ENCODE peak calls at places on chromosomes 5 and 9, in seven cellular contexts. F is effector memory CD4-positive, alpha-beta T cell; L is ascending aorta; J is right atrium auricular region; I is foreskin keratinocyte; X is PC-3; N is uterus. R is an unnamed sample.

GRCh38 chr5:6734781-6735180 is 21.5 kb downstream of the TENT4A start:
- DNase-seq in L (no peak), N (no peak), X (no peak), J (no peak), I (no peak), F (no peak), R (no peak)

GRCh38 chr5:124718376-124718775 is 28.1 kb downstream of the ZNF608 start:
- DNase-seq in L (no peak), X (peak; percentile 6), I (peak; percentile 17), N (no peak), F (no peak), J (no peak), R (no peak)

GRCh38 chr5:98360548-98360947 is 412.9 kb upstream of the RGMB start:
- DNase-seq in J (no peak), I (no peak), F (no peak), X (no peak), L (no peak), N (no peak), R (no peak)

GRCh38 chr5:67248703-67249589 is 52.3 kb upstream of the CD180 start:
- DNase-seq in F (no peak), J (no peak), X (peak; percentile 54), I (peak; percentile 97), L (no peak), N (no peak), R (no peak)

GRCh38 chr5:159097461-159098284 is 2.0 kb downstream of the EBF1 start:
- DNase-seq in F (no peak), L (no peak), X (no peak), J (no peak), N (peak; percentile 55), I (no peak), R (peak; percentile 92)

GRCh38 chr9:70954126-70954525 is 167.3 kb downstream of the TRPM3 start:
- DNase-seq in J (no peak), L (no peak), X (peak; percentile 34), I (peak; percentile 85), F (no peak), N (no peak), R (peak; percentile 78)

GRCh38 chr9:5453673-5454072 is 3.3 kb downstream of the CD274 start:
- DNase-seq in X (no peak), N (no peak), F (no peak), J (no peak), L (no peak), I (no peak), R (peak; percentile 77)

GRCh38 chr9:101571114-101571513 is 23.7 kb downstream of the PPP3R2 start:
- DNase-seq in L (no peak), X (no peak), N (no peak), J (no peak), I (no peak), F (no peak), R (no peak)

GRCh38 chr9:112142420-112142819 is 32.7 kb downstream of the SUSD1 start:
- DNase-seq in X (peak; percentile 59), L (no peak), I (no peak), N (no peak), J (no peak), F (no peak), R (no peak)

GRCh38 chr9:132199056-132199455 is 37.2 kb downstream of the NTNG2 start:
- DNase-seq in J (no peak), F (no peak), X (no peak), L (no peak), I (peak; percentile 80), N (no peak), R (peak; percentile 77)

GRCh38 chr5:16540421-16540820 is 74.8 kb upstream of the ZNF622 start:
- DNase-seq in X (peak; percentile 55), L (no peak), J (no peak), I (peak; percentile 91), F (no peak), N (no peak), R (peak; percentile 94)

GRCh38 chr9:91948423-91949292 is 1.4 kb downstream of the ROR2 start:
- DNase-seq in X (no peak), I (peak; percentile 69), J (peak; percentile 59), N (peak; percentile 73), F (no peak), L (no peak), R (no peak)
- H3K27ac ChIP-seq in X (no peak overlapping the region), I (no peak overlapping the region), J (peak overlapping the region; percentile 80), N (peak overlapping the region; percentile 90), F (no peak overlapping the region), L (no peak overlapping the region), R (no peak overlapping the region)

DNA sequence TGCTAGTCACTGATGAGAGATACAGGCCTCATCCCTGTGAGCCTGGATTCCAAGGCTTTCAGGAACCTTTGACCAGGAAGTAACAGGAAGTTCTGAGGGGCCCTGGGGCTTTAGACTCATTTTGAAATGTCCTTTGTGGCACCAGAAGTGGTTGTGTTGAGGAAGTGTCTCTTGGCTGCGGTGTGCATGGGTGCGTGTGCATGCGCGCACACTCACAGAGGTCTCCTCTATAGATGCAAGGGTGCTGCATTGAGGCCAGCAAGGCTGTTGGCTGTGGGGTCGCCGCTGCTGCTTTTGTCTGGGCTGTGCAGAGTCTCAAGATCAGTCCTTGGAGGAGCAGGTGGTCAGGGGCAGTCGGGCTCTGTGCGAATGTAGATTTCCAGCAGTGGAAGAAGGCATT is 7.6 kb downstream of the RAB24 start:
- DNase-seq in X (no peak), J (no peak), L (no peak), F (no peak), N (no peak), I (no peak), R (no peak)
- H3K27ac ChIP-seq in X (no peak overlapping the region), J (no peak overlapping the region), L (no peak overlapping the region), F (peak overlapping the region; percentile 18), N (no peak overlapping the region), I (no peak overlapping the region), R (no peak overlapping the region)

GRCh38 chr9:88052446-88052845 is 78.1 kb upstream of the CDK20 start:
- DNase-seq in I (no peak), X (no peak), L (no peak), J (no peak), F (no peak), N (no peak), R (no peak)
- H3K27ac ChIP-seq in I (no peak overlapping the region), X (no peak overlapping the region), L (no peak overlapping the region), J (no peak overlapping the region), F (no peak overlapping the region), N (no peak overlapping the region), R (no peak overlapping the region)

DNA sequence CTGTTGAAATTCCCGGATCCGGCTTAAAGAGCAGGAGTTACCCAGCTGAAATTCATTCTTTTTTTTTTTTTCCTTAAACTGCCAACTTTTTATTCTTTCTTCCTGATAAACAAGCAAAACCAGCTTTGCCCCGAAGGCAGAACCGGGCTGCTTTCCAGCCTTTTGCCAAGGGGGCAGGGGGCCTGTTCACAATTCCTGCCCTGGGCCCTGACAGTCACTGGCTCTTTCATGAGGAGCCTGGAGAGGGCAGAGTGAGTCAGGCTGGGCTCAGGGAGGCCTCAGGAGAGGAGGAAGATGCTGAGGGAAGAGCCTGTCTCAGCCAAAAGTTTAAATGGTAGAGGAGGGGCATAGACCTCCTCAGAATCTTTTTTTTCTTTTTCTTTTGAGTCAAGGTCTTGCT is 4.8 kb downstream of the GLIPR2 start:
- DNase-seq in F (no peak), X (peak; percentile 79), J (no peak), N (peak; percentile 64), I (peak; percentile 49), L (no peak), R (peak; percentile 86)
- H3K27ac ChIP-seq in F (peak overlapping the region; percentile 71), X (peak overlapping the region; percentile 33), J (no peak overlapping the region), N (peak overlapping the region; percentile 81), I (no peak overlapping the region), L (no peak overlapping the region), R (no peak overlapping the region)

DNA sequence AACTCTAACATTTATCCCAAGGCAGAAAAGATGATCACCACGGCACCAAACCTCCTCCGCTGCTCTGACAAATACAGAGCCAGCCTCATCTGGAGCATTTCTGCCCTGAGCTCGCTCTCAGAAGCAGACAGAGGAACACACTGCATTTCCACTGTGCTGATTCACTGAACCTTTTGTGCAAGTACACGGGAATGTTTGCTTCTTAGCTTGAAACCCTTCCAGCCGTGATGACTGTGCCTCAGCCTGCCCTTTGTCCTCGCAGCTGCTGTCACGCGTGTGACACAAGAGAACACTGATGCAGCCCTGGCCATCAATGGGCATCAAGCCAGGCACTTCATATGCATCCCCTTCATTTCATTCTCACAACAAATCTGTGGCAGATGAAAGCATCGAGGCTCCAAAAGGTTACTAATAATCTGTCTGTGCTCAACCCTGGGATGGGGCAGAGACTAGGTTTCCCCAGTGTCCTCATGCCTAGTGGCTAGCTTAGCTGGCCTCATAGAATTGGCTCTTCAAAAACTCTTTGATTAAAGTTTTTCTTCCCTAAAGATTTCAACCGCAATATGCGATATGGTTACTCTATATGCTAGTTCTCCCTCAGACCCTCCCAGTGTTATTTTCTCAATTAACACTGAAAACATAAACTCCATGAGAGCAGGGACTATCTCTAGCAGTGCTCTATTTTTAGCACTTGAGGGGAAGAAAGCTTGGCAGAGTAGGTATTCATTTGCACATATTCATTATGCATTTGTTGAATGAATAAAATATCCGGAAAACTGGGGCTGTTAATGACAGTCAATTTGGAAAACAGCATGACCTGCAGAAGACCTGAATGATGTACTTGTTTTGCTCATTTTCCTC is 7.3 kb downstream of the CDC14B start:
- DNase-seq in J (peak; percentile 79), N (no peak), L (peak; percentile 16), I (peak; percentile 69), F (no peak), X (peak; percentile 78), R (peak; percentile 90)
- H3K27ac ChIP-seq in J (peak overlapping the region; percentile 71), N (no peak overlapping the region), L (peak overlapping the region; percentile 49), I (no peak overlapping the region), F (no peak overlapping the region), X (peak overlapping the region; percentile 55), R (peak overlapping the region; percentile 73)

GRCh38 chr5:111585291-111585690 is 73.0 kb upstream of the STARD4 start:
- DNase-seq in X (no peak), N (no peak), L (no peak), I (no peak), J (no peak), F (no peak), R (no peak)

GRCh38 chr5:111587728-111588127 is 75.4 kb upstream of the STARD4 start:
- DNase-seq in I (no peak), N (no peak), X (no peak), J (no peak), L (no peak), F (no peak), R (no peak)

GRCh38 chr5:111584651-111585050 is 72.3 kb upstream of the STARD4 start:
- DNase-seq in I (peak; percentile 81), F (no peak), N (no peak), L (no peak), X (peak; percentile 30), J (no peak), R (peak; percentile 56)

GRCh38 chr5:111585946-111586345 is 73.6 kb upstream of the STARD4 start:
- DNase-seq in N (no peak), J (no peak), X (no peak), F (no peak), I (no peak), L (no peak), R (no peak)

DNA sequence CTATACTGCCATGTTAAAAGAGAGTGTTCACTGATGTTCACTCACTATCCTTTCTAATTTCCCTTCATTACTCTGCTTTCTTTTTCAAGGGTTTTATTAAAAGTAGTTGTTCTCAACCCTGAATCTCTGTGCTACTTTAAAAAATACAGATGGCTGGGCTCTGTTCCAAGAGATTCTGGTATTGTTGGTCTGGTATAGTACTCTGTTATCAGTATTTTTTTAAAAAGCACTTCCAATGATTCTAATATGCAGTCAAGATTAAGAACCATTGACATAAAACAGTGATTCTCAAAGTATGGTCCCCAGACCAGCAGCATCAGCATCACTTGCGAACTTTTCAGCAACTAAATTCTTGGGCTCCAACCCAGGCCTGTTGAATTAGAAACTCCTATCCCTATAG is 77.0 kb upstream of the STARD4 start:
- DNase-seq in L (no peak), F (no peak), J (no peak), X (no peak), N (no peak), I (no peak), R (no peak)
- H3K27ac ChIP-seq in L (no peak overlapping the region), F (no peak overlapping the region), J (no peak overlapping the region), X (no peak overlapping the region), N (no peak overlapping the region), I (no peak overlapping the region), R (no peak overlapping the region)

R was measured in osteoblast.